ENCODE peak calls at places on chromosomes 3 and 15, in five cellular contexts. Y, M, D, N and Z are unnamed samples.

GRCh38 chr3:37558580-37558979 is 303.1 kb upstream of the CTDSPL start:
- DNase-seq in Y (no peak), M (no peak), D (no peak), N (no peak), Z (no peak)

GRCh38 chr3:18572809-18573208 is 147.7 kb upstream of the SATB1 start:
- DNase-seq in Y (no peak), M (no peak), D (no peak), N (no peak), Z (no peak)

GRCh38 chr15:96273317-96274086 is 57.0 kb upstream of the NR2F2 start:
- DNase-seq in Y (peak; percentile 90), M (no peak), D (peak; percentile 98), N (no peak), Z (no peak)

GRCh38 chr3:62127116-62127515 is 246.2 kb downstream of the FEZF2 start:
- DNase-seq in Y (no peak), M (no peak), D (no peak), N (no peak), Z (no peak)

GRCh38 chr3:163817015-163817414 is 1261.3 kb downstream of the SI start:
- DNase-seq in Y (no peak), M (no peak), D (no peak), N (no peak), Z (no peak)

GRCh38 chr3:149701206-149701976 is 43.6 kb upstream of the WWTR1 start:
- DNase-seq in Y (no peak), M (peak; percentile 32), D (no peak), N (no peak), Z (no peak)

GRCh38 chr3:9420850-9421549 is 23.6 kb downstream of the SETD5 start:
- DNase-seq in Y (peak; percentile 33), M (no peak), D (peak; percentile 30), N (no peak), Z (no peak)

GRCh38 chr3:15646924-15647511 is 45.5 kb downstream of the BTD start:
- DNase-seq in Y (peak; percentile 95), M (peak; percentile 45), D (peak; percentile 100), N (peak; percentile 67), Z (no peak)

GRCh38 chr3:187673012-187673411 is 2.8 kb upstream of the SST start:
- DNase-seq in Y (no peak), M (no peak), D (no peak), N (no peak), Z (no peak)

GRCh38 chr3:37237252-37237651 is 62.9 kb upstream of the LRRFIP2 start:
- DNase-seq in Y (no peak), M (no peak), D (no peak), N (no peak), Z (no peak)

GRCh38 chr15:52193791-52194190 is 2.6 kb upstream of the GNB5 start:
- DNase-seq in Y (no peak), M (no peak), D (no peak), N (no peak), Z (no peak)

GRCh38 chr3:29597376-29598008 is 316.6 kb downstream of the RBMS3 start:
- DNase-seq in Y (peak; percentile 66), M (no peak), D (peak; percentile 64), N (no peak), Z (no peak)

GRCh38 chr3:86993704-86994103 is 2.8 kb upstream of the VGLL3 start:
- DNase-seq in Y (no peak), M (no peak), D (peak; percentile 85), N (no peak), Z (no peak)

GRCh38 chr3:171190668-171191067 is 164.1 kb upstream of the SLC2A2 start:
- DNase-seq in Y (no peak), M (no peak), D (no peak), N (no peak), Z (no peak)

GRCh38 chr15:98120561-98120960 is 160.1 kb downstream of the ARRDC4 start:
- DNase-seq in Y (no peak), M (no peak), D (peak; percentile 23), N (no peak), Z (no peak)

GRCh38 chr3:30710017-30710416 is 103.6 kb downstream of the TGFBR2 start:
- DNase-seq in Y (no peak), M (no peak), D (no peak), N (no peak), Z (no peak)

GRCh38 chr3:43855674-43856299 is 165.0 kb downstream of the ABHD5 start:
- DNase-seq in Y (peak; percentile 78), M (peak; percentile 28), D (peak; percentile 61), N (no peak), Z (peak; percentile 22)

GRCh38 chr3:23949784-23950183 is 4.7 kb downstream of the NR1D2 start:
- DNase-seq in Y (no peak), M (peak; percentile 30), D (no peak), N (no peak), Z (no peak)

GRCh38 chr3:15601399-15602145 is at the start of the genes BTD and HACL1:
- DNase-seq in Y (peak; percentile 100), M (peak; percentile 98), D (peak; percentile 99), N (peak; percentile 98), Z (peak; percentile 99)

GRCh38 chr3:12041476-12041875 is 37.3 kb downstream of the SYN2 start:
- DNase-seq in Y (no peak), M (no peak), D (no peak), N (no peak), Z (no peak)

GRCh38 chr3:197989651-197990050 is 29.6 kb downstream of the LMLN start:
- DNase-seq in Y (peak; percentile 40), M (peak; percentile 65), D (no peak), N (no peak), Z (no peak)

GRCh38 chr3:18575573-18575972 is 150.4 kb upstream of the SATB1 start:
- DNase-seq in Y (peak; percentile 1), M (no peak), D (no peak), N (no peak), Z (no peak)

GRCh38 chr15:89647191-89647851 is 7.9 kb downstream of the KIF7 start:
- DNase-seq in Y (peak; percentile 75), M (peak; percentile 66), D (peak; percentile 52), N (peak; percentile 71), Z (peak; percentile 10)

GRCh38 chr3:195128255-195129071 is 142.5 kb downstream of the XXYLT1 start:
- DNase-seq in Y (no peak), M (no peak), D (no peak), N (no peak), Z (no peak)

GRCh38 chr3:195133462-195133861 is 137.5 kb downstream of the XXYLT1 start:
- DNase-seq in Y (peak; percentile 78), M (no peak), D (peak; percentile 44), N (peak; percentile 52), Z (no peak)

GRCh38 chr3:195131149-195131548 is 139.8 kb downstream of the XXYLT1 start:
- DNase-seq in Y (no peak), M (no peak), D (no peak), N (no peak), Z (no peak)

GRCh38 chr3:195129072-195129643 is 141.8 kb downstream of the XXYLT1 start:
- DNase-seq in Y (no peak), M (no peak), D (no peak), N (no peak), Z (no peak)

DNA sequence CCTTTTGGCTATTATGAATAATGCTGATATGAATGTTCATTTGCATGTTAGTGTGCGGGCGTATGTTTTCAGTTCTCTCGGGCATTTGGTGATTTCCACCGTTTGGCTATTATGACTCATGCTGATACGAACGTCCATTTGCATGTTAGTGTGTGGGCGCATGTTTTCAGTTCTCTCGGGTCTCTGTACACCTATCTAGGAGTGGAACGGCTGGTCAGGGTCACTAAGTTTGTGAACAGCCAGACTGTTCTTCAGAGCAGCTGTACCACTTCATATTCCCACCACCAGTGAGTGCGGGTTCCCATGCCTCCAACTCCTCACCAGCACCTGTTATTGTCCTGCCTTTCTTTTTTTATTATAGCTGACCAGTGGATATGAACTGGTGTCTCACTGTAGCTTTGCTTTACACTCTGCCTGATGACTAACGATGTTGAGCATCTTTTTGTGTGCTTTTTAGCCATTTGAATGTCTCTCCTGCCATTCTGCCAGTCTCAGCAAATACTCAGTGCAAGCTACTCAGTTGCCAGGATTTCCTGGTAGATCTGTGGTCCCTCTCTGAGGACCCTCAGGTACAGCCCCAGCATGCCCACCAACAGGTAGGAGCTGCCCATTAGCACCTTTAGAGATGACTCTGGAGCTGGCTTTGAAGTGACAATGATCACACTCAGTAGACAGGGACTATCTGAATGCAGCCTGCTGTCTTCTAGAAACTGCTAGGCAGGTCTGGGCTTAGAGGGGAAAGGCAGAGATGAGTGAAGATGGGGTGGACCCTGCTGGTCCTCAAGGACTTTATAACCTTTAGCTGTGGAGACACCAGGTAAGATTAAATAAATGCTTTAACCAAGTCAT is 141.1 kb downstream of the XXYLT1 start:
- DNase-seq in Y (no peak), M (no peak), D (no peak), N (no peak), Z (no peak)
- H3K4me3 ChIP-seq in Y (no peak overlapping the region), M (no peak overlapping the region), D (no peak overlapping the region), N (no peak overlapping the region), Z (no peak overlapping the region)

GRCh38 chr3:120450914-120451669 is at the start of gene FSTL1:
- DNase-seq in Y (peak; percentile 81), M (peak; percentile 79), D (peak; percentile 67), N (peak; percentile 79), Z (no peak)
- H3K4me3 ChIP-seq in Y (peak within 1 kb of the TSS; percentile 98), M (peak within 1 kb of the TSS; percentile 89), D (peak within 1 kb of the TSS; percentile 94), N (peak within 1 kb of the TSS; percentile 78), Z (peak within 1 kb of the TSS; percentile 48)

DNA sequence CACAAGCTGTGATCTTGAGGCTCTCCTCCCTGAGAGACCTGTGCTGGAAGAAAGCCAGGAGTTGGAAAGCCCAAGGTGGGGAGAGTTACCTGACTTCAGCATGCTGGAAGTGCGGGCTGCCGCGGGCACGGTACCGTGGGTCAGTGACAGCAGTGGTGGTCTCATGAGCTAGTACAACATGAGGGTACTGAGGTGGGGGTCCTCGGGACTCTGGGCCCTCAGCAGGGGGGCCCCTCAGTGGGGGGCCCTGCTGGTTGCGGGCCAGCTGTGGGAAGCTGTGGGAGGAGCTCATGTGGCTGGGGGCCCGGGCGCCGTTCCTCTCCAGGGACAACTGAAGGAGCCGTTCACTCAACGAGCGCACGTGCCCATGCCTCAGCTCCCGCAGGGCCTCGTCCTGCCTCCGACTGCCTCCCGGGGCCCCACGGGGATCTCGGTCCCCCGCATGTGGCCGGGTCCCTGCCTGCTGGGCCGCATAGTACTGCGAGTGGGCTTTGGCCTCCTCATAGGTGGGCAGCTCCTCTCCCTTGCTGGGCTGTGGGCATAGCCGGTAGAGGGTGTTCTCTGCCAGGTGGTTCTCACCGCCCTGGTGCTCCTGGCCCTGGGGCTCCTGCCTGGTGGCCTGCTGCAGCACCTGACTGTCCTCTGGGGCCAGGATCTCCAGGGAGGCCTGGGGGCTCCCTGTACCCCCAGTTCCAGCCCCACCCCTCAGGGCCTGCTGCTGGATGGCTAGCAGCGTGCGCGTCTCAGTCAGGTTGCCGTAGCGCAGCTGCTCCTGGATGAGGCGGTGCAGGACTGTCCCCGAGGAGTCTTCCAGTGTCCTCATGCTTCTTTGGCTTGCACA is 3.4 kb downstream of the AMOTL2 start:
- DNase-seq in Y (no peak), M (no peak), D (no peak), N (no peak), Z (no peak)
- H3K4me3 ChIP-seq in Y (no peak overlapping the region), M (no peak overlapping the region), D (peak overlapping the region; percentile 93), N (no peak overlapping the region), Z (no peak overlapping the region)

DNA sequence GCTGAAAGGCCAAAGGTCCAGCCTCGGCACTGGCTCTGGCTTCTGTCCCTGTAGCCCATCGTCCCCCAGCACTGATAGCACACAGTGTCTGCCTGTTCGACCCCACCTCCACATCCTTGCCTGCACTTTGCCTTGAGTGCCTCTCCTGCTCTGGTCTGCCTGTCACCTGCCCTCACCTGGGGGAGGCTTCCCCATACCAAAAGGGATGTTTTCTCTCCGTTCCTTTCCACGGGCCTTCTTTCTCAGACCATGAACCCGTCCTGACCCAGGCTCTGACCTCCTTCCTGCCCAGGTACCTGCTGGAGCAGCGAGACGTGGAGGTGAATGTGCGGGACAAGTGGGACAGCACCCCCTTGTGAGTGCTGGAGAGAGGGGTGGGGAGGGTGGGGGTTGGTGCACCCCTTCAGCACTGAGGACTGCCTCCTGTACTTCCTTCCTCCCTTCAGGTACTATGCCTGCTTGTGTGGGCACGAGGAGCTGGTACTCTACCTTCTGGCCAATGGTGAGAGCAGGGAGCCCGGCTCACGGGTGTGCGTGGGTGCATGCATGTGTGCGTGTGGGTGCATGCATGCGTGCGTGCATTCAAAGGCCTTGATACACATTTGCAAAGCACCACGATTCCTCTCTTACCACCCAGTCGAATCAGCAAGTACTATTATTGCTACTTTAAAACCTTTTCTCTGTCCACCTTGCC is 1.5 kb downstream of the ABTB1 start:
- DNase-seq in Y (no peak), M (peak; percentile 5), D (no peak), N (no peak), Z (no peak)
- H3K4me3 ChIP-seq in Y (no peak overlapping the region), M (peak overlapping the region; percentile 81), D (peak overlapping the region; percentile 79), N (peak overlapping the region; percentile 85), Z (no peak overlapping the region)